ENCODE peak calls at places on chromosomes 11 and 22, in five cellular contexts. X is activated naive CD4-positive, alpha-beta T cell treated with anti-CD3 and anti-CD28 coated beads for 36 hours; Y is transverse colon; V is activated gamma-delta T cell; Q is nephron progenitor cell. I is an unnamed sample.

GRCh38 chr22:17477401-17477833 is 85.9 kb upstream of the SLC25A18 start:
- DNase-seq in Q (no peak), Y (no peak), V (no peak), X (no peak), I (no peak)

GRCh38 chr11:88183233-88183632 is 8.0 kb upstream of the RAB38 start:
- DNase-seq in X (no peak), Y (no peak), Q (no peak), V (no peak), I (no peak)

GRCh38 chr11:25910090-25910489 is 421.8 kb upstream of the ANO3 start:
- DNase-seq in X (no peak), Y (no peak), Q (no peak), V (no peak), I (no peak)

GRCh38 chr11:782264-783174 is 5.2 kb upstream of the GATD1 start:
- DNase-seq in Y (no peak), X (no peak), Q (peak), V (no peak), I (no peak)

GRCh38 chr22:28942333-28942732 is 59.0 kb downstream of the ZNRF3 start:
- DNase-seq in X (no peak), Q (no peak), Y (no peak), V (no peak), I (no peak)

GRCh38 chr22:20741634-20742581 is 32.0 kb upstream of the SERPIND1 start:
- DNase-seq in Y (peak), Q (peak), V (no peak), X (peak), I (peak)

GRCh38 chr11:120043323-120043945 is 94.5 kb downstream of the TRIM29 start:
- DNase-seq in Q (no peak), V (no peak), Y (no peak), X (no peak), I (no peak)

GRCh38 chr22:25148149-25148691 is 51.4 kb upstream of the CRYBB3 start:
- DNase-seq in Q (peak), X (no peak), V (no peak), Y (peak), I (no peak)

GRCh38 chr11:77375114-77375513 is 73.6 kb upstream of the GDPD4 start:
- DNase-seq in Y (no peak), V (no peak), Q (no peak), X (no peak), I (no peak)

GRCh38 chr11:48001438-48002021 is 21.2 kb downstream of the PTPRJ start:
- DNase-seq in Q (no peak), V (no peak), Y (peak), X (peak), I (peak)

GRCh38 chr22:37169947-37170688 is 17.9 kb downstream of the C1QTNF6 start:
- DNase-seq in Y (no peak), V (no peak), X (no peak), Q (no peak), I (no peak)

GRCh38 chr11:70468256-70469230 is 70.2 kb downstream of the CTTN start:
- DNase-seq in V (no peak), Y (no peak), Q (no peak), X (no peak), I (no peak)

GRCh38 chr22:37232140-37232998 is 11.7 kb downstream of the RAC2 start:
- DNase-seq in V (no peak), Y (peak), Q (no peak), X (peak), I (peak)